ENCODE peak calls at places on chromosomes 13 and 19, in five cellular contexts. H, T, Q, U and W are unnamed samples.
A peak's percentile ranks its signal among the peaks of the same experiment; 100 is the strongest.

GRCh38 chr13:26095338-26095737 is 43.5 kb upstream of the SHISA2 start:
- DNase-seq in T (no peak), U (no peak), H (no peak), Q (no peak), W (no peak)

GRCh38 chr13:97141564-97142005 is 80.5 kb upstream of the MBNL2 start:
- DNase-seq in H (no peak), Q (peak; percentile 88), T (peak; percentile 62), U (peak; percentile 94), W (no peak)

GRCh38 chr19:3108775-3109174 is 14.6 kb downstream of the GNA11 start:
- DNase-seq in H (peak; percentile 58), Q (peak; percentile 72), T (peak; percentile 60), U (peak; percentile 50), W (no peak)

GRCh38 chr13:35191883-35192282 is 249.8 kb downstream of the NBEA start:
- DNase-seq in T (no peak), Q (no peak), U (no peak), H (no peak), W (no peak)

GRCh38 chr13:52141299-52141698 is 12.4 kb upstream of the NEK5 start:
- DNase-seq in U (no peak), T (no peak), Q (no peak), H (no peak), W (no peak)

GRCh38 chr19:39390460-39390758 is 497 bp downstream of the PAF1 start:
- DNase-seq in H (peak; percentile 82), U (no peak), Q (peak; percentile 79), T (peak; percentile 67), W (peak; percentile 92)

GRCh38 chr13:108086678-108087077 is 128.7 kb downstream of the LIG4 start:
- DNase-seq in T (no peak), H (no peak), U (peak; percentile 46), Q (no peak), W (no peak)

GRCh38 chr19:32653626-32653968 is 21.4 kb downstream of the ANKRD27 start:
- DNase-seq in Q (no peak), U (no peak), H (no peak), T (no peak), W (no peak)

GRCh38 chr13:97786510-97786909 is 167.0 kb upstream of the IPO5 start:
- DNase-seq in U (no peak), Q (no peak), T (no peak), H (no peak), W (no peak)

GRCh38 chr19:14248578-14249011 is 42.6 kb upstream of the ADGRL1 start:
- DNase-seq in T (no peak), Q (peak; percentile 35), H (peak; percentile 5), U (no peak), W (no peak)

GRCh38 chr13:90105881-90106496 is 1241.5 kb upstream of the MIR17HG start:
- DNase-seq in T (no peak), H (no peak), Q (no peak), U (no peak), W (no peak)

GRCh38 chr19:52896431-52897148 is 845 bp downstream of the ZNF320 start:
- DNase-seq in Q (peak; percentile 73), H (no peak), U (peak; percentile 1), T (peak; percentile 35), W (no peak)

GRCh38 chr19:14337510-14337909 is 43.7 kb upstream of the ADGRE5 start:
- DNase-seq in Q (peak; percentile 76), T (no peak), U (no peak), H (peak; percentile 18), W (no peak)

GRCh38 chr13:40186636-40187323 is 479.7 kb downstream of the FOXO1 start:
- DNase-seq in T (no peak), U (no peak), H (no peak), Q (no peak), W (no peak)

GRCh38 chr19:13894552-13894951 is 11.4 kb downstream of the BRME1 start:
- DNase-seq in T (no peak), H (no peak), U (no peak), Q (no peak), W (no peak)

GRCh38 chr13:23544668-23545067 is 25.5 kb upstream of the TNFRSF19 start:
- DNase-seq in H (no peak), U (no peak), Q (no peak), T (no peak), W (no peak)

GRCh38 chr19:19538077-19538764 is at the start of gene CILP2:
- DNase-seq in U (no peak), T (no peak), H (peak; percentile 48), Q (peak; percentile 41), W (no peak)

GRCh38 chr19:18684642-18684993 is 1.1 kb downstream of the CRTC1 start:
- DNase-seq in T (no peak), H (no peak), U (no peak), Q (no peak), W (no peak)

GRCh38 chr19:45071969-45072790 is 4.1 kb downstream of the ZNF296 start:
- DNase-seq in T (peak; percentile 48), U (no peak), Q (no peak), H (no peak), W (no peak)

GRCh38 chr13:60869941-60870613 is 473.1 kb downstream of the TDRD3 start:
- DNase-seq in H (no peak), Q (no peak), U (no peak), T (no peak), W (no peak)

GRCh38 chr13:111659842-111660241 is 339.4 kb downstream of the TEX29 start:
- DNase-seq in U (no peak), H (no peak), Q (no peak), T (no peak), W (no peak)

GRCh38 chr13:61954092-61954491 is 538.4 kb upstream of the PCDH20 start:
- DNase-seq in T (no peak), U (peak; percentile 0), H (no peak), Q (no peak), W (no peak)

GRCh38 chr19:43910884-43911283 is 24.2 kb downstream of the ZNF45 start:
- DNase-seq in H (no peak), T (no peak), Q (no peak), U (no peak), W (no peak)

GRCh38 chr13:106100261-106100919 is 435.1 kb downstream of the EFNB2 start:
- DNase-seq in U (no peak), Q (peak; percentile 85), H (no peak), T (no peak), W (no peak)

GRCh38 chr13:44676534-44676933 is 100.4 kb upstream of the TSC22D1 start:
- DNase-seq in H (no peak), Q (no peak), U (no peak), T (no peak), W (no peak)
- H3K4me1 ChIP-seq in H (no peaks in the 10 kb centered on the region), Q (no peaks in the 10 kb centered on the region), U (peaks cover 4% of the 10 kb centered on the region), T (no peaks in the 10 kb centered on the region), W (no peaks in the 10 kb centered on the region)

DNA sequence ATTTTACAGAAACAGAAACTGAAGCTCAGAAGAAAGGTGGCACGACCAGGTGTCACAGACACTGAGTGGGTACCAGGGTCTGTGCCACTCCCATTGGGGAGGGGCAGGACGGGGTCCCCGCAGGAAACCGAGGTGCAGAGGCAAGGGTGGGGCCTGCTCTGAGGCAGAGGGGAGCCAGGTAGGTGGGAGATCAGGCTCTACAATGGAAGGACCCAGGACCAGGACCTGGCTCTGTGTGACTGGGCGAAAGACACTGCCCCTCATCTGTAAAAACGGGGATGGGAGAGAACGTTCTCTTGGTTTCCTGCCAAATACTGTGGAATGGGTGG is 2.8 kb downstream of the PTGIR start:
- DNase-seq in T (no peak), H (no peak), Q (no peak), U (no peak), W (no peak)
- H3K4me1 ChIP-seq in T (peaks cover 8% of the 10 kb centered on the region), H (peaks cover 56% of the 10 kb centered on the region), Q (peaks cover 22% of the 10 kb centered on the region), U (peaks cover 42% of the 10 kb centered on the region), W (peaks cover 47% of the 10 kb centered on the region)

GRCh38 chr19:49339364-49340068 is 4.3 kb downstream of the CD37 start:
- DNase-seq in Q (peak; percentile 84), U (peak; percentile 50), T (peak; percentile 90), H (no peak), W (no peak)
- H3K4me1 ChIP-seq in Q (peaks cover 26% of the 10 kb centered on the region), U (no peaks in the 10 kb centered on the region), T (peaks cover 5% of the 10 kb centered on the region), H (peaks cover 26% of the 10 kb centered on the region), W (peaks cover 32% of the 10 kb centered on the region)

GRCh38 chr19:55687281-55688172 is 12.5 kb downstream of the EPN1 start:
- DNase-seq in Q (peak; percentile 73), T (no peak), U (no peak), H (no peak), W (no peak)
- H3K4me1 ChIP-seq in Q (peaks cover 61% of the 10 kb centered on the region), T (no peaks in the 10 kb centered on the region), U (no peaks in the 10 kb centered on the region), H (no peaks in the 10 kb centered on the region), W (no peaks in the 10 kb centered on the region)

GRCh38 chr19:41617941-41618730 is 8.7 kb downstream of the CEACAM4 start:
- DNase-seq in U (no peak), H (no peak), Q (no peak), T (no peak), W (no peak)
- H3K4me1 ChIP-seq in U (no peaks in the 10 kb centered on the region), H (no peaks in the 10 kb centered on the region), Q (no peaks in the 10 kb centered on the region), T (no peaks in the 10 kb centered on the region), W (no peaks in the 10 kb centered on the region)

GRCh38 chr19:5953680-5954213 is 24.2 kb downstream of the RANBP3 start:
- DNase-seq in Q (no peak), U (no peak), T (no peak), H (no peak), W (no peak)
- H3K4me1 ChIP-seq in Q (peaks cover 73% of the 10 kb centered on the region), U (peaks cover 50% of the 10 kb centered on the region), T (peaks cover 40% of the 10 kb centered on the region), H (peaks cover 79% of the 10 kb centered on the region), W (peaks cover 74% of the 10 kb centered on the region)

DNA sequence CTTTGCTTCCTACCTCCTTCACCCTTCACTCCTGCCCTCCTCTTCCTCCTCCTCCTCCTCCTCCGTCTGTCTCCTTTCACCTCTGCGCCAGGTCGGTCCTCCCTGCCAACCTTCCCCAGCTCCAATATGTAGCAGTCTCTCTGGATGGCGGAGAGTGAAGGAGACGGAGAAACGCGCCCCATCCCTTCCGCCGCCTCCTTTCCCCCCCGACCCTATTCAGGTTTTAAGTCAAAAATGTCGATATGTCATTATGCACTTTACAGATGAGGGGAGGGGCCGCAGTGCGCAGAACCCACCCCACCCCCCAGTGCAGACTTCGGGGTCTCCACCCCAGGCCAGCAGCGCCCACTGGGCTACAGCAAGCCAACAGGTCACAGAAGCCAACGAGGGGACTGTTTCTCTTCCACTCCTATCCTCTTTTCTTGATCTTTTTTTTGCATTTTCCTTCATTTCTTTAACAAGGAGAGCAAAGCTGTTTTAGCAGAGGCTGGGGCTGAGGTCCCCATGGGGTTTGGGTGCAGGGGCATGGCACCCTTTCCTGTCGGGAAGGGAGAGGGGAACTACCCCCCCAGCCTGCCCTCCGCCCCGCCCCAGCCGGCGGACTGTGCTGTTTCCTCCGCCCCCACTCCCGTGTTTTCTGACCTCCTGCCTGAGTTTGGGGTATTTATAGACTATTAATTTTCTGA is 9.2 kb downstream of the MIDN start:
- DNase-seq in Q (no peak), U (no peak), T (no peak), H (no peak), W (no peak)
- H3K4me1 ChIP-seq in Q (peaks cover 85% of the 10 kb centered on the region), U (peaks cover 52% of the 10 kb centered on the region), T (peaks cover 7% of the 10 kb centered on the region), H (peaks cover 86% of the 10 kb centered on the region), W (peaks cover 91% of the 10 kb centered on the region)

GRCh38 chr19:8366121-8366581 is 2.2 kb downstream of the ANGPTL4 start:
- DNase-seq in T (no peak), H (no peak), Q (no peak), U (no peak), W (no peak)
- H3K4me1 ChIP-seq in T (peaks cover 6% of the 10 kb centered on the region), H (peaks cover 5% of the 10 kb centered on the region), Q (peaks cover 53% of the 10 kb centered on the region), U (peaks cover 32% of the 10 kb centered on the region), W (peaks cover 72% of the 10 kb centered on the region)